ENCODE peak calls at places on chromosomes 7 and 10, in four cellular contexts. One of them, this sample, is unnamed.
A peak's percentile ranks its signal among the peaks of the same experiment; 100 is the strongest.

GRCh38 chr10:62098278-62099121 is 170.1 kb downstream of the RTKN2 start:
- DNase-seq in stomach: no peak
- DNase-seq in mucosa of descending colon: no peak
- DNase-seq in Panc1: no peak
- DNase-seq in this sample: no peak

GRCh38 chr7:108203433-108204002 is 73.4 kb upstream of the LAMB4 start:
- DNase-seq in Panc1: no peak
- DNase-seq in stomach: no peak
- DNase-seq in mucosa of descending colon: no peak
- DNase-seq in this sample: no peak

GRCh38 chr10:123427386-123427785 is 238.8 kb upstream of the GPR26 start:
- DNase-seq in mucosa of descending colon: no peak
- DNase-seq in Panc1: no peak
- DNase-seq in stomach: no peak
- DNase-seq in this sample: peak; percentile 48

GRCh38 chr7:32204361-32205018 is 134.3 kb upstream of the PDE1C start:
- DNase-seq in Panc1: peak; percentile 65
- DNase-seq in stomach: peak; percentile 58
- DNase-seq in mucosa of descending colon: peak; percentile 44
- DNase-seq in this sample: peak; percentile 85

GRCh38 chr10:127275793-127276415 is 79.5 kb upstream of the INSYN2A start:
- DNase-seq in stomach: no peak
- DNase-seq in mucosa of descending colon: no peak
- DNase-seq in Panc1: no peak
- DNase-seq in this sample: no peak

GRCh38 chr10:8052344-8052969 is 2.0 kb upstream of the GATA3 start:
- DNase-seq in stomach: no peak
- DNase-seq in mucosa of descending colon: no peak
- DNase-seq in Panc1: no peak
- DNase-seq in this sample: peak; percentile 53

GRCh38 chr10:124517931-124518330 is 56.3 kb downstream of the LHPP start:
- DNase-seq in stomach: no peak
- DNase-seq in mucosa of descending colon: no peak
- DNase-seq in Panc1: no peak
- DNase-seq in this sample: no peak

GRCh38 chr10:35328404-35329037 is 7.8 kb upstream of the CCNY start:
- DNase-seq in mucosa of descending colon: no peak
- DNase-seq in Panc1: no peak
- DNase-seq in stomach: no peak
- DNase-seq in this sample: peak; percentile 80

GRCh38 chr7:27476493-27476892 is 186.2 kb downstream of the HIBADH start:
- DNase-seq in mucosa of descending colon: no peak
- DNase-seq in Panc1: no peak
- DNase-seq in stomach: no peak
- DNase-seq in this sample: no peak

GRCh38 chr7:136134503-136134902 is 157.3 kb upstream of the MTPN start:
- DNase-seq in Panc1: no peak
- DNase-seq in stomach: no peak
- DNase-seq in mucosa of descending colon: no peak
- DNase-seq in this sample: peak; percentile 3

GRCh38 chr7:71254751-71255150 is 122.8 kb downstream of the GALNT17 start:
- DNase-seq in mucosa of descending colon: no peak
- DNase-seq in stomach: no peak
- DNase-seq in Panc1: no peak
- DNase-seq in this sample: no peak

GRCh38 chr10:45581497-45582385 is 90.8 kb downstream of the ZFAND4 start:
- DNase-seq in Panc1: no peak
- DNase-seq in stomach: no peak
- DNase-seq in mucosa of descending colon: no peak
- DNase-seq in this sample: no peak

GRCh38 chr7:106979551-106980357 is 64.8 kb upstream of the PRKAR2B start:
- DNase-seq in Panc1: no peak
- DNase-seq in stomach: no peak
- DNase-seq in mucosa of descending colon: no peak
- DNase-seq in this sample: no peak

GRCh38 chr7:79287976-79288375 is 165.5 kb downstream of the MAGI2 start:
- DNase-seq in Panc1: no peak
- DNase-seq in mucosa of descending colon: no peak
- DNase-seq in stomach: no peak
- DNase-seq in this sample: no peak

GRCh38 chr7:136618788-136619187 is 249.7 kb upstream of the CHRM2 start:
- DNase-seq in Panc1: no peak
- DNase-seq in stomach: no peak
- DNase-seq in mucosa of descending colon: no peak
- DNase-seq in this sample: no peak

GRCh38 chr7:44080118-44080517 is 2.2 kb downstream of the POLM start:
- DNase-seq in stomach: no peak
- DNase-seq in Panc1: no peak
- DNase-seq in mucosa of descending colon: peak; percentile 27
- DNase-seq in this sample: no peak

GRCh38 chr10:131206136-131206995 is 105.2 kb downstream of the TCERG1L start:
- DNase-seq in Panc1: no peak
- DNase-seq in stomach: peak; percentile 16
- DNase-seq in mucosa of descending colon: no peak
- DNase-seq in this sample: no peak

GRCh38 chr10:48926764-48927163 is 12.9 kb downstream of the LRRC18 start:
- DNase-seq in Panc1: no peak
- DNase-seq in stomach: no peak
- DNase-seq in mucosa of descending colon: no peak
- DNase-seq in this sample: no peak

GRCh38 chr7:99371376-99371920 is 3.1 kb upstream of the ARPC1B start:
- DNase-seq in stomach: no peak
- DNase-seq in Panc1: no peak
- DNase-seq in mucosa of descending colon: no peak
- DNase-seq in this sample: no peak

GRCh38 chr7:26855421-26855820 is 9.0 kb downstream of the SKAP2 start:
- DNase-seq in mucosa of descending colon: no peak
- DNase-seq in Panc1: no peak
- DNase-seq in stomach: no peak
- DNase-seq in this sample: peak; percentile 47

GRCh38 chr10:130453036-130453720 is 317.0 kb downstream of the GLRX3 start:
- DNase-seq in Panc1: no peak
- DNase-seq in stomach: no peak
- DNase-seq in mucosa of descending colon: no peak
- DNase-seq in this sample: no peak

DNA sequence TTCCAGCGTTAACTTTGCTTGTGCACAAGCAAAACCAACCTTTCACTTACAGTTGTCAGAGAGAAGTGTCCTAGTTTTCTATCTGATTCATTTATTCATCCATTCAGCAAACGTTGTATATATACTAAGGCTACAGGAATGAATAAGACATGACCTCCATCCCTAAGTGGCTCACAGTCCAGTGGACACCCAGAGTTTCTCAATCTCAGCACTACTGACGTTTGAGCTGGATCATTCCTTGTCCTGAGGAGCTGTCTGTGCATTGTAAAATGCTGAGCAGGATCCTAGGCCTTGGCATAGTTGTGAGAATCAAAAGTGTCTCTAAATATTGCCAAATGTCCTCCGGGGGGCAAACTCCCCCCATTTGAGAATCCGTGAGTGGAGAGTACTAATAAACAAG is 166.7 kb upstream of the PRKCQ start:
- DNase-seq in mucosa of descending colon: no peak
- DNase-seq in stomach: no peak
- DNase-seq in Panc1: no peak
- DNase-seq in this sample: no peak
- H3K4me1 ChIP-seq in mucosa of descending colon: no peaks in the 10 kb centered on the region
- H3K4me1 ChIP-seq in stomach: peaks cover 3% of the 10 kb centered on the region
- H3K4me1 ChIP-seq in Panc1: no peaks in the 10 kb centered on the region
- H3K4me1 ChIP-seq in this sample: peaks cover 25% of the 10 kb centered on the region

GRCh38 chr10:132593900-132594876 is 56.6 kb downstream of the INPP5A start:
- DNase-seq in Panc1: no peak
- DNase-seq in stomach: no peak
- DNase-seq in mucosa of descending colon: no peak
- DNase-seq in this sample: no peak

GRCh38 chr10:132595850-132596249 is 58.3 kb downstream of the INPP5A start:
- DNase-seq in mucosa of descending colon: no peak
- DNase-seq in Panc1: no peak
- DNase-seq in stomach: no peak
- DNase-seq in this sample: no peak

GRCh38 chr10:132592790-132593788 is 55.5 kb downstream of the INPP5A start:
- DNase-seq in Panc1: no peak
- DNase-seq in mucosa of descending colon: peak; percentile 67
- DNase-seq in stomach: no peak
- DNase-seq in this sample: no peak

GRCh38 chr10:132596742-132597279 is 59.2 kb downstream of the INPP5A start:
- DNase-seq in Panc1: no peak
- DNase-seq in stomach: no peak
- DNase-seq in mucosa of descending colon: no peak
- DNase-seq in this sample: no peak

DNA sequence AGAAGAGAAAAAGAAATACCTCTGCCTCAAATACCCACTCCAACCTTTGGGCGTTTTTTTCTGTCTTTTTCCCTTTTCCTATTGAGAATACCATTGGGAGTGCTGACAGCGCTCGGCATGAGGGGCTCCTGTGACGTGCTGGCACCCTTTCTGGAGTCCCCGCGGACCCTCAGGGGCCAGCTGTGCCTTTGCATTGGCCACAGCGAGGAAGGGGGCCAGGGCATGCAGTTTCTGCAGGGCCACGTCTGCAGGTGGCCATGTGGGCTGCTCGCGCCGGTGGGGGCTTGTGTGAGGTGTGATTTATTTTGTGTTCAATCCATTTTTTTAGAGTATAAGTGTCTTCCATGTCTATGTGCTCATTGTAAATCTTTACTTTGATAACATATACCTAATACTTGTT is 57.4 kb downstream of the INPP5A start:
- DNase-seq in mucosa of descending colon: no peak
- DNase-seq in Panc1: no peak
- DNase-seq in stomach: no peak
- DNase-seq in this sample: no peak
- H3K4me1 ChIP-seq in mucosa of descending colon: peaks cover 41% of the 10 kb centered on the region
- H3K4me1 ChIP-seq in Panc1: peaks cover 23% of the 10 kb centered on the region
- H3K4me1 ChIP-seq in stomach: peaks cover 92% of the 10 kb centered on the region
- H3K4me1 ChIP-seq in this sample: peaks cover 18% of the 10 kb centered on the region

DNA sequence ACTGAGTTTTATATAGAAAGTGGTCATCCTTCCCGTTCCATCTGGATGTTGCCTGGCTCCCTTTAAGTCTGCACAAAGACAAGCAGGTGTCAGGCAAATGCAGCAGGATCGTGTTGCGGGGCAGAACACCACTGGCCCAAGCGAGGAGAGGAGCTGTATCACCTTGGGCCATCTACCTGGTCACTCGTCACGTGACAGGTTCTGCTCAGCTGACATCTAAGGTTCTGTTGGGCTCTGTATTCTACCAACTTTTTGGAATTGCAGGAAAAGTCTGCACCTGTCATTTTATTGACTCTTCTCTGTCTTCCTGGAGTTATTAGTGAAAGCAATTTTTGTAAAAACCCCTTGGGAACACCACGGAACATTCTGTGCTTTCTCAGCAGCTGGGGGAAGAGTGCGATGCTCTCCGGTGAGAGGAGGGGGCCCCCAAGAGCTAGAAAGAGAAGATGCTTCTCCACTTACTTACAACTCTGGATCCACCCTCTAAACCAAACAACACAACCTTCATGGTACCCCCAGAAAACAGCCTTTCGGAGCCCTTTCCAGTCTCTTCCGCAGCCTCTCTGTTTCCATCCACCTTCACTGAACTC is 83.4 kb upstream of the NMT2 start:
- DNase-seq in stomach: no peak
- DNase-seq in Panc1: no peak
- DNase-seq in mucosa of descending colon: no peak
- DNase-seq in this sample: no peak
- H3K4me1 ChIP-seq in stomach: peaks cover 16% of the 10 kb centered on the region
- H3K4me1 ChIP-seq in Panc1: no peaks in the 10 kb centered on the region
- H3K4me1 ChIP-seq in mucosa of descending colon: no peaks in the 10 kb centered on the region
- H3K4me1 ChIP-seq in this sample: no peaks in the 10 kb centered on the region

GRCh38 chr7:158110661-158111555 is 476.7 kb downstream of the PTPRN2 start:
- DNase-seq in stomach: peak; percentile 21
- DNase-seq in mucosa of descending colon: no peak
- DNase-seq in Panc1: no peak
- DNase-seq in this sample: no peak

GRCh38 chr7:158108646-158109293 is 478.9 kb downstream of the PTPRN2 start:
- DNase-seq in Panc1: no peak
- DNase-seq in mucosa of descending colon: no peak
- DNase-seq in stomach: peak; percentile 15
- DNase-seq in this sample: no peak

GRCh38 chr7:158111556-158111880 is 476.1 kb downstream of the PTPRN2 start:
- DNase-seq in Panc1: no peak
- DNase-seq in mucosa of descending colon: no peak
- DNase-seq in stomach: peak; percentile 15
- DNase-seq in this sample: no peak

GRCh38 chr7:158109364-158110033 is 478.1 kb downstream of the PTPRN2 start:
- DNase-seq in Panc1: no peak
- DNase-seq in mucosa of descending colon: no peak
- DNase-seq in stomach: peak; percentile 4
- DNase-seq in this sample: no peak

GRCh38 chr7:158110034-158110590 is 477.5 kb downstream of the PTPRN2 start:
- DNase-seq in Panc1: no peak
- DNase-seq in stomach: peak; percentile 19
- DNase-seq in mucosa of descending colon: no peak
- DNase-seq in this sample: no peak
- H3K4me1 ChIP-seq in Panc1: no peaks in the 10 kb centered on the region
- H3K4me1 ChIP-seq in stomach: no peaks in the 10 kb centered on the region
- H3K4me1 ChIP-seq in mucosa of descending colon: no peaks in the 10 kb centered on the region
- H3K4me1 ChIP-seq in this sample: no peaks in the 10 kb centered on the region

GRCh38 chr7:74094224-74095095 is 10.9 kb downstream of the LIMK1 start:
- DNase-seq in mucosa of descending colon: peak; percentile 68
- DNase-seq in Panc1: peak; percentile 61
- DNase-seq in stomach: peak; percentile 67
- DNase-seq in this sample: peak; percentile 94
- H3K4me1 ChIP-seq in mucosa of descending colon: no peaks in the 10 kb centered on the region
- H3K4me1 ChIP-seq in Panc1: peaks cover 30% of the 10 kb centered on the region
- H3K4me1 ChIP-seq in stomach: peaks cover 37% of the 10 kb centered on the region
- H3K4me1 ChIP-seq in this sample: peaks cover 47% of the 10 kb centered on the region

GRCh38 chr10:103766751-103767509 is 88.4 kb downstream of the SH3PXD2A start:
- DNase-seq in stomach: no peak
- DNase-seq in mucosa of descending colon: no peak
- DNase-seq in Panc1: no peak
- DNase-seq in this sample: no peak
- H3K4me1 ChIP-seq in stomach: peaks cover 44% of the 10 kb centered on the region
- H3K4me1 ChIP-seq in mucosa of descending colon: peaks cover 3% of the 10 kb centered on the region
- H3K4me1 ChIP-seq in Panc1: peaks cover 15% of the 10 kb centered on the region
- H3K4me1 ChIP-seq in this sample: peaks cover 75% of the 10 kb centered on the region

GRCh38 chr10:21363087-21363752 is 162.3 kb downstream of the SKIDA1 start:
- DNase-seq in Panc1: no peak
- DNase-seq in stomach: no peak
- DNase-seq in mucosa of descending colon: no peak
- DNase-seq in this sample: no peak
- H3K4me1 ChIP-seq in Panc1: peaks cover 34% of the 10 kb centered on the region
- H3K4me1 ChIP-seq in stomach: no peaks in the 10 kb centered on the region
- H3K4me1 ChIP-seq in mucosa of descending colon: peaks cover 18% of the 10 kb centered on the region
- H3K4me1 ChIP-seq in this sample: peaks cover 26% of the 10 kb centered on the region

This sample was measured in mammary epithelial cell.